ENCODE peak calls at places on chromosome 10, in five cellular contexts. P is endothelial cell, D is stomach, M is pancreas, H is right atrium auricular region. F is an unnamed sample.

GRCh38 chr10:57661206-57661605 is 606.5 kb downstream of the IPMK start:
- DNase-seq in M (no peak), D (no peak), P (no peak), H (no peak), F (no peak)

GRCh38 chr10:84397735-84398144 is 69.4 kb downstream of the CCSER2 start:
- DNase-seq in M (no peak), D (no peak), H (no peak), P (no peak), F (no peak)

GRCh38 chr10:102593074-102593803 is 51.0 kb upstream of the TRIM8 start:
- DNase-seq in M (no peak), D (no peak), P (no peak), H (no peak), F (no peak)

GRCh38 chr10:17273403-17273802 is 45.4 kb downstream of the VIM start:
- DNase-seq in H (no peak), D (no peak), M (no peak), P (no peak), F (no peak)

GRCh38 chr10:20888620-20889337 is 8.3 kb downstream of the NEBL start:
- DNase-seq in H (no peak), P (no peak), D (no peak), M (no peak), F (no peak)

GRCh38 chr10:70733051-70733450 is 52.1 kb downstream of the TBATA start:
- DNase-seq in D (no peak), P (no peak), M (no peak), H (no peak), F (no peak)

GRCh38 chr10:89478739-89479116 is 56.7 kb downstream of the SLC16A12 start:
- DNase-seq in M (no peak), P (no peak), H (no peak), D (no peak), F (no peak)

GRCh38 chr10:61897671-61898434 is 3.6 kb upstream of the ARID5B start:
- DNase-seq in P (peak), M (peak), D (peak), H (peak), F (no peak)

GRCh38 chr10:4351723-4352565 is 474.1 kb upstream of the AKR1E2 start:
- DNase-seq in M (no peak), H (no peak), D (no peak), P (no peak), F (no peak)

GRCh38 chr10:123797813-123798212 is 93.8 kb downstream of the CPXM2 start:
- DNase-seq in M (no peak), P (no peak), H (peak), D (no peak), F (peak)

GRCh38 chr10:82757907-82758306 is 882.9 kb downstream of the NRG3 start:
- DNase-seq in P (no peak), D (no peak), H (no peak), M (no peak), F (no peak)

GRCh38 chr10:9175200-9175599 is 1120.7 kb downstream of the GATA3 start:
- DNase-seq in P (no peak), D (no peak), M (no peak), H (no peak), F (no peak)

GRCh38 chr10:69816963-69817605 is 15.4 kb downstream of the COL13A1 start:
- DNase-seq in P (no peak), D (no peak), H (no peak), M (no peak), F (no peak)

GRCh38 chr10:27771231-27771630 is 25.6 kb upstream of the MKX start:
- DNase-seq in H (no peak), P (no peak), D (no peak), M (no peak), F (no peak)

GRCh38 chr10:78783753-78784152 is 285.0 kb upstream of the ZMIZ1 start:
- DNase-seq in P (no peak), D (no peak), M (no peak), H (no peak), F (no peak)

GRCh38 chr10:104334561-104334960 is 3.7 kb downstream of the ITPRIP start:
- DNase-seq in H (peak), P (no peak), M (peak), D (no peak), F (no peak)

GRCh38 chr10:79264942-79265341 is 82.3 kb upstream of the PPIF start:
- DNase-seq in M (peak), P (no peak), H (no peak), D (no peak), F (no peak)

GRCh38 chr10:48496105-48496830 is 108.6 kb downstream of the ARHGAP22 start:
- DNase-seq in H (peak), M (no peak), D (peak), P (no peak), F (no peak)

GRCh38 chr10:93753621-93754250 is 4.0 kb upstream of the LGI1 start:
- DNase-seq in M (no peak), D (no peak), P (no peak), H (no peak), F (no peak)

GRCh38 chr10:24908793-24909423 is 43.5 kb downstream of the PRTFDC1 start:
- DNase-seq in M (no peak), P (no peak), H (no peak), D (no peak), F (no peak)

GRCh38 chr10:123621492-123621891 is 44.7 kb upstream of the GPR26 start:
- DNase-seq in P (no peak), H (peak), D (no peak), M (no peak), F (no peak)

GRCh38 chr10:78292987-78293865 is 259.6 kb downstream of the RPS24 start:
- DNase-seq in M (no peak), P (no peak), H (no peak), D (no peak), F (no peak)

GRCh38 chr10:103493362-103493871 is at the start of gene NEURL1:
- DNase-seq in H (no peak), P (no peak), M (no peak), D (no peak), F (no peak)

GRCh38 chr10:132811891-132812481 is 26.0 kb upstream of the NKX6-2 start:
- DNase-seq in P (no peak), D (peak), M (no peak), H (no peak), F (no peak)

GRCh38 chr10:112435013-112435619 is 11.6 kb downstream of the ZDHHC6 start:
- DNase-seq in D (no peak), H (no peak), M (no peak), P (no peak), F (no peak)

GRCh38 chr10:11832042-11832441 is 8.9 kb downstream of the PROSER2 start:
- DNase-seq in M (no peak), P (no peak), H (no peak), D (no peak), F (no peak)

GRCh38 chr10:16975188-16975587 is 154.4 kb downstream of the CUBN start:
- DNase-seq in P (no peak), D (no peak), H (no peak), M (no peak), F (no peak)

GRCh38 chr10:67225226-67225625 is 299.4 kb downstream of the LRRTM3 start:
- DNase-seq in M (no peak), H (no peak), P (no peak), D (no peak), F (no peak)

GRCh38 chr10:30639946-30640786 is 10.6 kb upstream of the LYZL2 start:
- DNase-seq in M (no peak), H (no peak), P (no peak), D (no peak), F (no peak)

GRCh38 chr10:28922127-28922526 is 244.8 kb downstream of the BAMBI start:
- DNase-seq in M (no peak), P (no peak), D (no peak), H (no peak), F (no peak)

GRCh38 chr10:92969151-92969550 is 91.4 kb upstream of the CYP26C1 start:
- DNase-seq in P (no peak), D (no peak), M (no peak), H (no peak), F (no peak)

GRCh38 chr10:116045957-116046356 is 227.0 kb downstream of the GFRA1 start:
- DNase-seq in P (no peak), H (no peak), M (no peak), D (no peak), F (no peak)

GRCh38 chr10:58266826-58267712 is 625 bp downstream of the IPMK start:
- DNase-seq in D (peak), H (peak), M (peak), P (peak), F (peak)

GRCh38 chr10:25162391-25162790 is 12.4 kb upstream of the GPR158 start:
- DNase-seq in M (no peak), D (no peak), P (no peak), H (no peak), F (no peak)

DNA sequence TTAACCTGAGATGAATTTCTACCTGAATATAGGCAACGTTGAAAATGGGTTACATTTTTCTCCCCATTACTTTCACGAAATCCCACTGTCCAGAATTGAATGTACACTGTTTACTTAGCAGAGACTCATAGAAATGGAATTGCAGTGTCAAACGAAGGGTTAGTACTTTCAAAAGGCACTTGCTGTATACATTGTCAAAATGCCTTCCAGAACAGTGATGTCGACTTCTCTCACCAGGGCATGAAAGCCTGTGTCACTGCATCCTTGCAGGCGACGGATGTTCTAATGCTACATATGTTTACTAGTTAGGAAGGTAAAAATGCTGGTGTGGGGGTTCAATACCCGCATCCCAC is 41.2 kb downstream of the TACC2 start:
- DNase-seq in D (no peak), H (no peak), M (no peak), P (no peak), F (no peak)
- TF ChIP-seq CTCF in D (no peak), H (no peak), M (no peak), P (no peak), F (no peak)

DNA sequence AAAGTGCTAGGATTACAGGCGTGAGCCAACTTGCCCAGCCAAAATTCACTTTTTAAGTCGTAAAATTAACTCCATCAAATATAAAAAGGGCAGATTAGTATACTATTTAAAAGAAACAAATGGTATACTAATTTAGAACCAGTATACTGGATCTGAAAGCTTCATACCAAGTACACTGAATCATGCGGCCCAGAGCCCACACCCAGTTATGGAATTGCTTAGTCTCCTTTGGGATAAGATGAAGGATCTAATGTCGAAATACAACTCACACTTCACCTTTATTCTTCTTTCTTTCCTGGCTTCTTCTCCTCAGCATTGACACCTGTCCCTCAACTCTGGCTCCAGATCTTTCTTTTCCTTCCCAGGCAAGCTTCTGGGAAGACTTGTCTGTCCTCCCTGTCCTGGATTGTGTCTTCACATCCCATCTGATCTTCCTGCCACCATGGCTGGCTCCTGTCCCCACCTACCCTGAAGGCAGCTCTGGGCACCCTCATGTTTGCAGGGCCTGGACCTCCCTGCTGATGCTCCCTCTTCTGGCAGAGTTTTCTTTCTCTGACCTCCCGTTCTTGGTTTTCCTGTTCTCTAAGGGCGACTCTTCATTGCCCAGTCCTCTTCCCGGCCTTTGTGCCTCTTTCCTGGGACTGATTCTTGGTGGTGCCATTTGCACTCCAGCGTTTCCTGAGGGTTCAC is 57.8 kb upstream of the CTBP2 start:
- DNase-seq in P (no peak), M (no peak), H (no peak), D (no peak), F (no peak)
- TF ChIP-seq CTCF in P (no peak), M (no peak), H (no peak), D (no peak), F (no peak)

GRCh38 chr10:128086003-128086863 is 40.0 kb downstream of the MKI67 start:
- DNase-seq in M (no peak), D (no peak), P (no peak), H (no peak), F (peak)

GRCh38 chr10:128084991-128085390 is 41.2 kb downstream of the MKI67 start:
- DNase-seq in H (no peak), M (no peak), D (no peak), P (no peak), F (no peak)

GRCh38 chr10:128087146-128087883 is 38.9 kb downstream of the MKI67 start:
- DNase-seq in P (no peak), M (no peak), H (no peak), D (no peak), F (no peak)

GRCh38 chr10:128091636-128092210 is 34.5 kb downstream of the MKI67 start:
- DNase-seq in D (no peak), H (no peak), M (no peak), P (peak), F (no peak)

GRCh38 chr10:128087884-128088695 is 38.1 kb downstream of the MKI67 start:
- DNase-seq in M (no peak), D (no peak), H (no peak), P (peak), F (peak)
- TF ChIP-seq CTCF in M (no peak), D (no peak), H (no peak), P (no peak), F (peak)

GRCh38 chr10:96470108-96470743 is 43.5 kb downstream of the TLL2 start:
- DNase-seq in D (peak), M (peak), P (peak), H (no peak), F (no peak)
- TF ChIP-seq CTCF in D (no peak), M (no peak), P (no peak), H (peak), F (peak)

DNA sequence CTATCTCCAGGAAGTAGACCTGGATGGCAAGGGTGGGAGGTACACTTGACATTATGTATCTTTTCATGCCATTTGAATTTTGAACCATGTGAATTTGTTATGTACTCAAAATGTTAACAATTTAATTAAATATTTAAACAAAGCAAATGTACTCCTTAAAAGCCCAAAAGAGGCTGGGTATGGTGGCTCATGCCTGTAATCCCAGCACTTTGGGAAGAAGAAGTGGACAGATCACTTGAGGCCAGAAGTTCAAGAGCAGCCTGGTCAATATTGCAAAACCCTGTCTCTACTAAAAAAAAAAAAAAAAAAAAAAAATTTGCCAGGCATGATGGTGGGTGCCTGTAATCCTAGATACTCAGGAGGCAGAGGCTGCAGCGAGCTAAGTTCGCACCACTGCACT is 136.9 kb upstream of the ASAH2 start:
- DNase-seq in H (no peak), D (no peak), M (no peak), P (no peak), F (no peak)
- TF ChIP-seq CTCF in H (no peak), D (no peak), M (no peak), P (no peak), F (no peak)

F was measured in type B pancreatic cell.